ENCODE peak calls at places on chromosomes 1 and 21, in five cellular contexts. V, G, E, F and O are unnamed samples.

GRCh38 chr1:3780901-3781300 is 8.4 kb downstream of the SMIM1 start:
- DNase-seq in G (no peak), V (no peak), F (no peak), E (no peak), O (no peak)

GRCh38 chr21:28867401-28867800 is 125.3 kb downstream of the LTN1 start:
- DNase-seq in E (no peak), F (no peak), G (no peak), V (no peak), O (no peak)

GRCh38 chr1:153798468-153798780 is 23.2 kb downstream of the SLC27A3 start:
- DNase-seq in F (no peak), G (no peak), E (no peak), V (no peak), O (no peak)

GRCh38 chr21:44427241-44428120 is 27.8 kb upstream of the LRRC3 start:
- DNase-seq in G (no peak), F (no peak), V (no peak), E (no peak), O (no peak)

GRCh38 chr1:117388328-117388727 is 21.1 kb downstream of the MAN1A2 start:
- DNase-seq in V (no peak), E (no peak), G (no peak), F (no peak), O (peak; percentile 32)

GRCh38 chr1:178745260-178745659 is 20.2 kb downstream of the RALGPS2 start:
- DNase-seq in E (no peak), V (no peak), F (no peak), G (no peak), O (no peak)

GRCh38 chr1:248811514-248812490 is 13.9 kb downstream of the SH3BP5L start:
- DNase-seq in G (no peak), E (no peak), V (peak; percentile 56), F (no peak), O (no peak)

GRCh38 chr1:171909711-171910110 is 68.4 kb downstream of the DNM3 start:
- DNase-seq in F (no peak), E (no peak), V (peak; percentile 73), G (no peak), O (no peak)

GRCh38 chr1:36093226-36093625 is 4.5 kb downstream of the ADPRS start:
- DNase-seq in V (no peak), G (no peak), E (no peak), F (no peak), O (no peak)

GRCh38 chr1:226308166-226308722 is 720 bp downstream of the LIN9 start:
- DNase-seq in E (no peak), V (peak; percentile 51), F (peak; percentile 4), G (no peak), O (no peak)

GRCh38 chr1:242605521-242605920 is 81.0 kb upstream of the PLD5 start:
- DNase-seq in F (no peak), G (no peak), V (no peak), E (no peak), O (no peak)

GRCh38 chr1:78649628-78650027 is at the start of gene IFI44:
- DNase-seq in E (peak; percentile 75), V (no peak), F (peak; percentile 93), G (no peak), O (peak; percentile 76)

GRCh38 chr1:216310776-216311175 is 112.5 kb downstream of the USH2A start:
- DNase-seq in E (no peak), G (no peak), F (no peak), V (peak; percentile 90), O (peak; percentile 16)

GRCh38 chr1:67347688-67348472 is 40.2 kb downstream of the IL12RB2 start:
- DNase-seq in F (peak; percentile 57), E (no peak), V (peak; percentile 86), G (peak; percentile 49), O (no peak)

GRCh38 chr1:58883037-58883887 is 99.4 kb upstream of the JUN start:
- DNase-seq in E (no peak), V (peak; percentile 16), G (peak; percentile 41), F (peak; percentile 99), O (peak; percentile 6)

GRCh38 chr1:179288977-179289376 is 4.6 kb upstream of the SOAT1 start:
- DNase-seq in V (no peak), G (no peak), F (no peak), E (no peak), O (no peak)

GRCh38 chr1:171103862-171104261 is 13.2 kb downstream of the FMO3 start:
- DNase-seq in V (no peak), E (no peak), F (no peak), G (no peak), O (no peak)

GRCh38 chr21:28263974-28264373 is 728.7 kb downstream of the LTN1 start:
- DNase-seq in G (no peak), F (no peak), E (no peak), V (no peak), O (no peak)

GRCh38 chr1:81808760-81809159 is 8.0 kb downstream of the ADGRL2 start:
- DNase-seq in F (no peak), E (no peak), G (no peak), V (peak; percentile 52), O (no peak)

GRCh38 chr1:50750021-50750619 is 209.9 kb downstream of the FAF1 start:
- DNase-seq in V (peak; percentile 38), E (no peak), F (peak; percentile 61), G (peak; percentile 38), O (peak; percentile 51)

GRCh38 chr1:164895026-164895907 is 336.3 kb downstream of the PBX1 start:
- DNase-seq in E (no peak), F (no peak), G (no peak), V (no peak), O (no peak)

GRCh38 chr1:97137862-97138514 is 416.4 kb downstream of the PTBP2 start:
- DNase-seq in E (peak; percentile 20), V (peak; percentile 83), F (peak; percentile 95), G (no peak), O (peak; percentile 77)

GRCh38 chr1:43729816-43730463 is 22.6 kb downstream of the ST3GAL3 start:
- DNase-seq in E (no peak), F (no peak), G (no peak), V (no peak), O (no peak)

GRCh38 chr1:111733183-111733995 is 5.8 kb downstream of the INKA2 start:
- DNase-seq in F (peak; percentile 78), E (no peak), G (peak; percentile 47), V (no peak), O (no peak)

DNA sequence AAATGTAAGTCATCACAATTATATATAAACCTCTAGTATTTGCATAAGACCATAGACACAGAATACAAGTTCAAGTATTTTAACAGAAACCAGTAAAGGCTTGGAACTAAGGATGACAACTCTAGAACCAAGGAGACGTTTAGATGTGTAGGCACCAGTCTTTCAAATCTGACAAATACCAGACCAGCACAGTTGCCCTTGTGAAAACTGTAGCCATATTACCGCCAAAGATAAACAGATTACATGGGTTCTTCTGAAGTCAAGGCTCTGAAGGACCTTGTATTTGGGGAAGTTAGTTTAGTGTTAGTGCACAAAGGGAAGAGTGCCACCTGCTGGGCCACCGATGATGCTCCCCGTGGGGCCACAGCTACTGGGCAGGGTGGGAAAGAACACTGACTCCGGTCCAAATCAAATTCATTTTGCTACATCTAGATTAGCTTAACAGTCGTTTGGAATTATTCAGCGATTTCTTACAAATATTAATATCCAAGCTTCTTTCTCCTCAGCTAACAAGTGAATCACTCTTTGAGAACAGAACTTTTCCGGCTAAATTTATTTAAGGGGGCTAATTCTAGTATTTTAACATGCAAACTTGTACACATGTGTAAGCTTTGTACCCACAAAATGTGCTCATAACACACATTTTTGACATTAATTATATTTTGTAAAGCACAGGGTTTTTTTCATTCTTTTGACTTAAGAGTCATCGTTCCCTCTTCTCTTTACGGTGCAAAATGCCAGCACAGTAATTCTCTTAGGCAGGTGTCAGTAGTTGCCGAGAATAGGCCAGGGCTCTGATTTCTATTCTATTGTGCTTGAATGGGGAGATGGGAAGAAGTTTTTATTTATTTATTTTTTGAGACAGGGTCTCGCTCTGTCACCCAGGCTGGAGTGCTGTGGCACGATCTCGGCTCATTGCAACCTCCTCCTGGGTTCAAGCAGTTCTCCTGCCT is 8.0 kb upstream of the NIBAN1 start:
- DNase-seq in G (peak; percentile 70), F (peak; percentile 64), V (peak; percentile 82), E (no peak), O (no peak)
- TF ChIP-seq POLR2AphosphoS5 in G (no peak), F (no peak), V (no peak), E (no peak), O (no peak)

GRCh38 chr1:235651170-235651806 is 1.7 kb upstream of the GNG4 start:
- DNase-seq in G (no peak), E (no peak), F (no peak), V (no peak), O (no peak)

GRCh38 chr1:235648954-235649721 is 446 bp downstream of the GNG4 start:
- DNase-seq in G (no peak), E (no peak), V (peak; percentile 92), F (peak; percentile 60), O (no peak)

GRCh38 chr1:235652364-235652763 is 2.8 kb upstream of the GNG4 start:
- DNase-seq in F (no peak), V (no peak), E (no peak), G (no peak), O (no peak)

GRCh38 chr1:235649722-235650163 is at the start of gene GNG4:
- DNase-seq in V (peak; percentile 75), G (no peak), E (no peak), F (no peak), O (no peak)

GRCh38 chr1:235650341-235651169 is 971 bp upstream of the GNG4 start:
- DNase-seq in G (no peak), E (no peak), V (peak; percentile 86), F (no peak), O (no peak)
- TF ChIP-seq EZH2 in G (no peak), E (no peak), V (no peak), F (peak; percentile 98), O (no peak)

GRCh38 chr1:182700351-182700709 is 15.9 kb upstream of the RGS8 start:
- DNase-seq in F (no peak), V (peak; percentile 54), E (no peak), G (no peak), O (no peak)
- TF ChIP-seq POLR2AphosphoS5 in F (no peak), V (no peak), E (no peak), G (no peak), O (no peak)

GRCh38 chr1:11730429-11730861 is 5.5 kb upstream of the AGTRAP start:
- DNase-seq in V (no peak), E (no peak), F (peak; percentile 30), G (no peak), O (peak; percentile 77)

GRCh38 chr1:11729155-11729497 is 6.8 kb upstream of the AGTRAP start:
- DNase-seq in F (no peak), V (no peak), G (no peak), E (no peak), O (no peak)

GRCh38 chr1:11729498-11730428 is 6.2 kb upstream of the AGTRAP start:
- DNase-seq in V (no peak), G (peak; percentile 69), E (no peak), F (no peak), O (no peak)

GRCh38 chr1:11733351-11733750 is 2.6 kb upstream of the AGTRAP start:
- DNase-seq in G (no peak), V (no peak), E (no peak), F (no peak), O (no peak)

DNA sequence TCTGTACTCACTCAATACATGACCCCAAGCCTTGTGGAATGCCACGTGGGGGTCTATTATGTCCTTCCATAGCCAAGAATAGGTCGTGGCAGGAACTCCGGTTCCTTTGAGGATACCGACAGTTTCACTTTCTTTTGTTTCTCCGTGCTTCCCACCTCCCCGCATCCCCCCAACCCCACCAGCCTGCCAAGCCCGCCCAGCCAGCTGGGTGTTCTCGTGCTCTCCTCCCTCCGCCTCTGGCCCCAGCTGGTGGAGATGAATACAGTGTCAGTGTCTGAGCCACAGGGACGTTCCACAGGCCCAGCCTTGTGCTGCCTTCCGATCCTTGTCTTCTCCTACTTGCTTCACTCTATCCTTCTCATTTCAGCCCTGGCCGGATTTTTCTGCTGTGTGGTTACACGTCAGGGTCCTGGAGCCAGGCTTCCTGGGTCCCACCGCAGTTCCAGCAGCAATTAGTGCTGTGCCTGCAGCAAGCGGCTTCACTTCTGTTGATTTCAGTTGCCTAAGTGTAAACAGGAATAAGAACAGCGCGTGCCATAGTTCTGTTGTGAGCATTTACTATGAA is 4.1 kb upstream of the AGTRAP start:
- DNase-seq in V (peak; percentile 85), F (peak; percentile 54), G (peak; percentile 58), E (no peak), O (no peak)
- TF ChIP-seq EZH2 in V (no peak), F (no peak), G (no peak), E (no peak), O (no peak)